ENCODE peak calls at places on chromosomes 3 and 15, in nine cellular contexts. C is activated B cell treated with CpG ODN at 0.5 μM for 24 hours, D is mucosa of gallbladder, E is left lung, J is GM10248, X is NCI-H748 treated with DMSO at 0.1 percent for 48 hours, W is fibroblast of mammary gland, S is CD14-positive monocyte, B is activated gamma-delta T cell treated with Interleukin-2 at 50 U/mL for 16 hours. P is an unnamed sample.

GRCh38 chr15:78668987-78669386 is 28.0 kb upstream of the CHRNB4 start:
- DNase-seq in J (no peak), E (no peak), C (no peak), B (no peak), W (no peak), D (no peak), X (no peak), S (no peak), P (no peak)

GRCh38 chr3:81459733-81460132 is 301.7 kb downstream of the GBE1 start:
- DNase-seq in C (no peak), D (no peak), W (no peak), E (no peak), S (no peak), J (no peak), B (no peak), X (no peak), P (no peak)

GRCh38 chr15:52803543-52804306 is 13.6 kb upstream of the ONECUT1 start:
- DNase-seq in E (no peak), W (no peak), B (no peak), D (peak), J (no peak), X (no peak), S (no peak), C (no peak), P (no peak)

GRCh38 chr3:117995795-117996194 is 1038.9 kb downstream of the IGSF11 start:
- DNase-seq in S (no peak), W (no peak), B (no peak), E (no peak), C (no peak), X (no peak), J (no peak), D (no peak), P (no peak)

GRCh38 chr3:36965440-36965839 is 20.6 kb upstream of the TRANK1 start:
- DNase-seq in X (peak), J (no peak), C (no peak), S (no peak), E (no peak), B (no peak), W (no peak), D (peak), P (no peak)

GRCh38 chr3:135920275-135920674 is 45.3 kb upstream of the PPP2R3A start:
- DNase-seq in B (no peak), J (no peak), C (no peak), X (no peak), D (no peak), W (no peak), E (no peak), S (no peak), P (no peak)

GRCh38 chr15:85504739-85505676 is 124.6 kb downstream of the AKAP13 start:
- DNase-seq in C (no peak), D (peak), W (peak), S (no peak), E (no peak), J (peak), X (no peak), B (peak), P (peak)

GRCh38 chr3:20097015-20097414 is 56.8 kb downstream of the KAT2B start:
- DNase-seq in X (no peak), C (no peak), J (no peak), D (no peak), S (no peak), B (no peak), W (no peak), E (no peak), P (no peak)

GRCh38 chr3:126912027-126912422 is 70.9 kb upstream of the PLXNA1 start:
- DNase-seq in J (no peak), E (no peak), S (no peak), C (no peak), W (no peak), D (no peak), X (no peak), B (no peak), P (no peak)

P was measured in CD8-positive, alpha-beta T cell.